ENCODE peak calls at places on chromosomes 4 and X, in six cellular contexts. One of them, this sample, is unnamed.

GRCh38 chrX:151505796-151506195 is 57.7 kb upstream of the PASD1 start:
- DNase-seq in Calu3: peak; percentile 14
- DNase-seq in progenitor cell of endocrine pancreas: no peak
- DNase-seq in tibial nerve: no peak
- DNase-seq in AG09319: no peak
- DNase-seq in AG10803: peak; percentile 12
- DNase-seq in this sample: no peak

GRCh38 chrX:149939271-149940014 is 1.2 kb upstream of the EOLA2 start:
- DNase-seq in Calu3: peak; percentile 96
- DNase-seq in tibial nerve: peak; percentile 90
- DNase-seq in AG09319: peak; percentile 86
- DNase-seq in progenitor cell of endocrine pancreas: peak; percentile 80
- DNase-seq in AG10803: peak; percentile 91
- DNase-seq in this sample: peak; percentile 93

GRCh38 chr4:14025093-14025492 is 397.6 kb upstream of the BOD1L1 start:
- DNase-seq in AG10803: no peak
- DNase-seq in progenitor cell of endocrine pancreas: no peak
- DNase-seq in tibial nerve: no peak
- DNase-seq in AG09319: no peak
- DNase-seq in Calu3: no peak
- DNase-seq in this sample: no peak

GRCh38 chrX:125203379-125203736 is 116.3 kb upstream of the TEX13C start:
- DNase-seq in AG09319: no peak
- DNase-seq in Calu3: no peak
- DNase-seq in AG10803: no peak
- DNase-seq in progenitor cell of endocrine pancreas: no peak
- DNase-seq in tibial nerve: no peak
- DNase-seq in this sample: peak; percentile 43

GRCh38 chrX:23003121-23003520 is 3.4 kb downstream of the DDX53 start:
- DNase-seq in AG10803: peak; percentile 28
- DNase-seq in Calu3: no peak
- DNase-seq in tibial nerve: no peak
- DNase-seq in progenitor cell of endocrine pancreas: no peak
- DNase-seq in AG09319: no peak
- DNase-seq in this sample: no peak

GRCh38 chrX:9327747-9328145 is 137.1 kb upstream of the TBL1X start:
- DNase-seq in progenitor cell of endocrine pancreas: no peak
- DNase-seq in AG09319: peak; percentile 60
- DNase-seq in Calu3: no peak
- DNase-seq in AG10803: peak; percentile 66
- DNase-seq in tibial nerve: no peak
- DNase-seq in this sample: no peak

GRCh38 chr4:168630445-168631187 is 133.8 kb downstream of the PALLD start:
- DNase-seq in Calu3: no peak
- DNase-seq in AG10803: peak; percentile 77
- DNase-seq in tibial nerve: no peak
- DNase-seq in AG09319: no peak
- DNase-seq in progenitor cell of endocrine pancreas: no peak
- DNase-seq in this sample: no peak

GRCh38 chr4:161320377-161320776 is 843.4 kb downstream of the FSTL5 start:
- DNase-seq in AG10803: peak; percentile 6
- DNase-seq in progenitor cell of endocrine pancreas: no peak
- DNase-seq in Calu3: peak; percentile 19
- DNase-seq in tibial nerve: no peak
- DNase-seq in AG09319: no peak
- DNase-seq in this sample: no peak

GRCh38 chr4:54189140-54189539 is 40.0 kb upstream of the PDGFRA start:
- DNase-seq in AG10803: peak; percentile 61
- DNase-seq in tibial nerve: no peak
- DNase-seq in Calu3: no peak
- DNase-seq in progenitor cell of endocrine pancreas: no peak
- DNase-seq in AG09319: no peak
- DNase-seq in this sample: no peak

GRCh38 chr4:39043697-39044363 is 11.6 kb upstream of the TMEM156 start:
- DNase-seq in tibial nerve: no peak
- DNase-seq in progenitor cell of endocrine pancreas: no peak
- DNase-seq in AG10803: no peak
- DNase-seq in AG09319: no peak
- DNase-seq in Calu3: no peak
- DNase-seq in this sample: no peak

GRCh38 chr4:190020790-190021717 is 6.0 kb downstream of the FRG2 start:
- DNase-seq in progenitor cell of endocrine pancreas: no peak
- DNase-seq in AG10803: peak; percentile 34
- DNase-seq in Calu3: no peak
- DNase-seq in tibial nerve: no peak
- DNase-seq in AG09319: no peak
- DNase-seq in this sample: no peak

GRCh38 chrX:38232287-38232686 is 11.6 kb upstream of the SRPX start:
- DNase-seq in Calu3: no peak
- DNase-seq in AG09319: no peak
- DNase-seq in tibial nerve: no peak
- DNase-seq in progenitor cell of endocrine pancreas: no peak
- DNase-seq in AG10803: peak; percentile 72
- DNase-seq in this sample: no peak

GRCh38 chrX:1244164-1245076 is 24.2 kb upstream of the CSF2RA start:
- DNase-seq in progenitor cell of endocrine pancreas: no peak
- DNase-seq in AG10803: no peak
- DNase-seq in AG09319: no peak
- DNase-seq in tibial nerve: no peak
- DNase-seq in Calu3: peak; percentile 20
- DNase-seq in this sample: no peak

GRCh38 chrX:38891641-38892413 is 90.6 kb downstream of the MID1IP1 start:
- DNase-seq in tibial nerve: no peak
- DNase-seq in AG10803: peak; percentile 15
- DNase-seq in progenitor cell of endocrine pancreas: no peak
- DNase-seq in Calu3: no peak
- DNase-seq in AG09319: no peak
- DNase-seq in this sample: no peak

GRCh38 chrX:30793075-30793766 is 95.8 kb downstream of the TAB3 start:
- DNase-seq in tibial nerve: no peak
- DNase-seq in progenitor cell of endocrine pancreas: no peak
- DNase-seq in AG09319: no peak
- DNase-seq in AG10803: no peak
- DNase-seq in Calu3: no peak
- DNase-seq in this sample: no peak

GRCh38 chr4:57658188-57658587 is 548.0 kb upstream of the IGFBP7 start:
- DNase-seq in AG10803: no peak
- DNase-seq in Calu3: no peak
- DNase-seq in progenitor cell of endocrine pancreas: no peak
- DNase-seq in tibial nerve: no peak
- DNase-seq in AG09319: no peak
- DNase-seq in this sample: no peak

GRCh38 chr4:125444166-125444565 is 129.4 kb downstream of the FAT4 start:
- DNase-seq in AG10803: no peak
- DNase-seq in AG09319: no peak
- DNase-seq in tibial nerve: no peak
- DNase-seq in Calu3: no peak
- DNase-seq in progenitor cell of endocrine pancreas: no peak
- DNase-seq in this sample: no peak

GRCh38 chrX:19183777-19184485 is 61.7 kb upstream of the ADGRG2 start:
- DNase-seq in AG10803: no peak
- DNase-seq in tibial nerve: no peak
- DNase-seq in Calu3: no peak
- DNase-seq in progenitor cell of endocrine pancreas: no peak
- DNase-seq in AG09319: no peak
- DNase-seq in this sample: no peak

GRCh38 chr4:27318740-27319139 is 458.1 kb downstream of the STIM2 start:
- DNase-seq in AG09319: peak; percentile 10
- DNase-seq in AG10803: peak; percentile 6
- DNase-seq in Calu3: peak; percentile 55
- DNase-seq in tibial nerve: no peak
- DNase-seq in progenitor cell of endocrine pancreas: no peak
- DNase-seq in this sample: peak; percentile 39

GRCh38 chrX:53494427-53494826 is 60.3 kb upstream of the HSD17B10 start:
- DNase-seq in progenitor cell of endocrine pancreas: no peak
- DNase-seq in Calu3: no peak
- DNase-seq in AG09319: no peak
- DNase-seq in AG10803: peak; percentile 34
- DNase-seq in tibial nerve: no peak
- DNase-seq in this sample: no peak

GRCh38 chr4:5078015-5078414 is 26.7 kb downstream of the STK32B start:
- DNase-seq in progenitor cell of endocrine pancreas: no peak
- DNase-seq in AG10803: no peak
- DNase-seq in AG09319: no peak
- DNase-seq in Calu3: no peak
- DNase-seq in tibial nerve: no peak
- DNase-seq in this sample: no peak

GRCh38 chr4:10664408-10664807 is 20.2 kb downstream of the CLNK start:
- DNase-seq in AG09319: peak; percentile 12
- DNase-seq in progenitor cell of endocrine pancreas: no peak
- DNase-seq in Calu3: peak; percentile 17
- DNase-seq in AG10803: peak; percentile 84
- DNase-seq in tibial nerve: no peak
- DNase-seq in this sample: no peak

GRCh38 chr4:126592088-126592487 is 1040.7 kb upstream of the INTU start:
- DNase-seq in Calu3: no peak
- DNase-seq in progenitor cell of endocrine pancreas: no peak
- DNase-seq in AG09319: no peak
- DNase-seq in AG10803: no peak
- DNase-seq in tibial nerve: no peak
- DNase-seq in this sample: no peak

GRCh38 chr4:154944996-154945395 is 163.9 kb downstream of the RBM46 start:
- DNase-seq in Calu3: peak; percentile 12
- DNase-seq in progenitor cell of endocrine pancreas: no peak
- DNase-seq in tibial nerve: no peak
- DNase-seq in AG09319: no peak
- DNase-seq in AG10803: no peak
- DNase-seq in this sample: no peak

GRCh38 chr4:99790796-99791617 is 25.6 kb upstream of the DAPP1 start:
- DNase-seq in AG10803: no peak
- DNase-seq in tibial nerve: no peak
- DNase-seq in Calu3: no peak
- DNase-seq in AG09319: no peak
- DNase-seq in progenitor cell of endocrine pancreas: no peak
- DNase-seq in this sample: no peak

GRCh38 chr4:144787365-144788263 is 141.7 kb downstream of the HHIP start:
- DNase-seq in tibial nerve: no peak
- DNase-seq in AG09319: peak; percentile 2
- DNase-seq in AG10803: peak; percentile 37
- DNase-seq in progenitor cell of endocrine pancreas: no peak
- DNase-seq in Calu3: no peak
- DNase-seq in this sample: no peak
- TF ChIP-seq CTCF in tibial nerve: peak; percentile 47
- TF ChIP-seq CTCF in AG09319: peak; percentile 49
- TF ChIP-seq CTCF in AG10803: peak; percentile 57
- TF ChIP-seq CTCF in progenitor cell of endocrine pancreas: peak; percentile 75
- TF ChIP-seq CTCF in Calu3: no peak
- TF ChIP-seq CTCF in this sample: peak; percentile 71

GRCh38 chr4:119038465-119038864 is 97.2 kb upstream of the MYOZ2 start:
- DNase-seq in AG10803: peak; percentile 82
- DNase-seq in Calu3: no peak
- DNase-seq in progenitor cell of endocrine pancreas: no peak
- DNase-seq in AG09319: no peak
- DNase-seq in tibial nerve: no peak
- DNase-seq in this sample: no peak

GRCh38 chr4:119039160-119039559 is 96.5 kb upstream of the MYOZ2 start:
- DNase-seq in progenitor cell of endocrine pancreas: no peak
- DNase-seq in AG10803: no peak
- DNase-seq in Calu3: no peak
- DNase-seq in tibial nerve: no peak
- DNase-seq in AG09319: no peak
- DNase-seq in this sample: no peak

GRCh38 chr4:119040261-119040660 is 95.4 kb upstream of the MYOZ2 start:
- DNase-seq in progenitor cell of endocrine pancreas: no peak
- DNase-seq in Calu3: no peak
- DNase-seq in AG09319: no peak
- DNase-seq in tibial nerve: no peak
- DNase-seq in AG10803: peak; percentile 72
- DNase-seq in this sample: no peak

GRCh38 chr4:119040711-119041185 is 94.9 kb upstream of the MYOZ2 start:
- DNase-seq in AG09319: peak; percentile 62
- DNase-seq in AG10803: peak; percentile 94
- DNase-seq in progenitor cell of endocrine pancreas: no peak
- DNase-seq in tibial nerve: no peak
- DNase-seq in Calu3: no peak
- DNase-seq in this sample: no peak

DNA sequence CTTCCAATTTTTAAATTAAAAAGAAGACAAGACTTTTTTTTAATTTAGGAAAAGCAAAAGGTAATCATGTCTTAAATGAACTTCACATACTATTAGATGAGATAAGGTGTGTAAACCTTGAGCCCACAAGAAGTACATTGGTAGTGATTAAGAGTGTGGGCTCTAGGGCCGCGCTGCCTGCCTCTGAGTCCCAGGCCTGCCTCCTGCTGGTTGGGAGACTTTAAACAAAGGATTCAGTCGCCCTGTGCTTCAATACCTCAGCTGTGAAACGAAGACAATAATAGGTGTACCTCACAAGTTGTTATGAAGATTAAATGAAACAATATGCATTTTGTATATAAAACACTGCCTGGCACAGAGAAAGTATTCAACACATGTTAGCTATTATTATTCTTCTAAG is 95.9 kb upstream of the MYOZ2 start:
- DNase-seq in progenitor cell of endocrine pancreas: no peak
- DNase-seq in AG10803: no peak
- DNase-seq in Calu3: no peak
- DNase-seq in AG09319: no peak
- DNase-seq in tibial nerve: no peak
- DNase-seq in this sample: no peak
- TF ChIP-seq CTCF in progenitor cell of endocrine pancreas: peak; percentile 31
- TF ChIP-seq CTCF in AG10803: peak; percentile 25
- TF ChIP-seq CTCF in Calu3: no peak
- TF ChIP-seq CTCF in AG09319: no peak
- TF ChIP-seq CTCF in tibial nerve: peak; percentile 13
- TF ChIP-seq CTCF in this sample: no peak

DNA sequence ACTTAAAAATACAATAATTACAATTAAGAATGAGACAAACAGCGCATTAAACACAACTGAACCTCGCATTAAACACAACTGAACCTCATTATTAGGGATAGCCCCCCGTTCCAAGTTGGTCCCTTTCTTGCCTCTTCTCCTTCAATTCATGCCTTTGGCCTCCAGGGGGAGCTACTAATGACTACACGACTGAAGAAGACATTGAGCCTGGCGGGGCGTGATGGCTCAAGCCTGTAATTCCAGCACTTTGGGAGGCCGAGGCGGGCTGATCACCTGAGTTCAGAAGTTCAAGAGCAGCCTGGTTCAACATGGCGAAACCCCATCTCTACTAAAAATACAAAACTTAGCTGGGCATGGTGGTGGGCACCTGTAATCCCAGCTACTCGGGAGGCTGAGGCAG is 56.4 kb upstream of the NWD2 start:
- DNase-seq in Calu3: peak; percentile 2
- DNase-seq in AG10803: no peak
- DNase-seq in AG09319: no peak
- DNase-seq in tibial nerve: no peak
- DNase-seq in progenitor cell of endocrine pancreas: no peak
- DNase-seq in this sample: no peak
- TF ChIP-seq CTCF in Calu3: no peak
- TF ChIP-seq CTCF in AG10803: no peak
- TF ChIP-seq CTCF in AG09319: no peak
- TF ChIP-seq CTCF in tibial nerve: no peak
- TF ChIP-seq CTCF in progenitor cell of endocrine pancreas: peak; percentile 27
- TF ChIP-seq CTCF in this sample: peak; percentile 18

GRCh38 chr4:40559585-40560465 is 69.8 kb downstream of the RBM47 start:
- DNase-seq in Calu3: no peak
- DNase-seq in tibial nerve: no peak
- DNase-seq in AG09319: no peak
- DNase-seq in progenitor cell of endocrine pancreas: no peak
- DNase-seq in AG10803: no peak
- DNase-seq in this sample: no peak
- TF ChIP-seq CTCF in Calu3: no peak
- TF ChIP-seq CTCF in tibial nerve: no peak
- TF ChIP-seq CTCF in AG09319: no peak
- TF ChIP-seq CTCF in progenitor cell of endocrine pancreas: no peak
- TF ChIP-seq CTCF in AG10803: no peak
- TF ChIP-seq CTCF in this sample: no peak

This sample was measured in mesothelial cell of epicardium.